ENCODE peak calls at places on chromosomes 1 and 21, in four cellular contexts. B is tibial artery, X is dorsolateral prefrontal cortex, U is suprapubic skin. F is an unnamed sample.

GRCh38 chr1:1554926-1555915 is 14.8 kb upstream of the TMEM240 start:
- DNase-seq in B (no peak), X (peak), U (no peak), F (no peak)

GRCh38 chr1:55309786-55310516 is 94.8 kb upstream of the USP24 start:
- DNase-seq in B (no peak), X (no peak), U (no peak), F (no peak)

GRCh38 chr1:19260211-19261138 is 8.9 kb downstream of the MRTO4 start:
- DNase-seq in B (no peak), X (no peak), U (no peak), F (peak)

GRCh38 chr21:42505090-42505726 is 8.4 kb upstream of the SLC37A1 start:
- DNase-seq in B (no peak), X (no peak), U (no peak), F (no peak)

GRCh38 chr1:116345830-116346229 is 27.2 kb upstream of the ATP1A1 start:
- DNase-seq in B (no peak), X (peak), U (no peak), F (no peak)

GRCh38 chr1:237962985-237963384 is 72.3 kb upstream of the ZP4 start:
- DNase-seq in B (no peak), X (no peak), U (no peak), F (no peak)

GRCh38 chr1:155827450-155827849 is 29.6 kb downstream of the GON4L start:
- DNase-seq in B (no peak), X (no peak), U (no peak), F (no peak)

GRCh38 chr1:23282967-23283366 is 61.1 kb downstream of the HNRNPR start:
- DNase-seq in B (no peak), X (no peak), U (no peak), F (no peak)

GRCh38 chr1:180301135-180301737 is 71.2 kb downstream of the LHX4 start:
- DNase-seq in B (no peak), X (no peak), U (no peak), F (no peak)

GRCh38 chr1:167105150-167105840 is 11.4 kb downstream of the STYXL2 start:
- DNase-seq in B (no peak), X (no peak), U (no peak), F (no peak)

GRCh38 chr1:112935474-112936289 is 20.3 kb downstream of the SLC16A1 start:
- DNase-seq in B (no peak), X (no peak), U (no peak), F (no peak)

GRCh38 chr1:147612366-147612765 is 58.0 kb downstream of the ACP6 start:
- DNase-seq in B (no peak), X (no peak), U (no peak), F (no peak)

GRCh38 chr1:33242652-33243051 is 13.6 kb upstream of the ZNF362 start:
- DNase-seq in B (no peak), X (no peak), U (no peak), F (no peak)

GRCh38 chr1:203135636-203136305 is 8.2 kb downstream of the ADORA1 start:
- DNase-seq in B (no peak), X (no peak), U (no peak), F (no peak)

GRCh38 chr1:225343618-225344017 is 84.2 kb downstream of the LBR start:
- DNase-seq in B (no peak), X (no peak), U (no peak), F (no peak)

GRCh38 chr1:30908886-30909777 is 574 bp upstream of the SDC3 start:
- DNase-seq in B (peak), X (peak), U (peak), F (no peak)

GRCh38 chr1:181152892-181153633 is 64.6 kb downstream of the IER5 start:
- DNase-seq in B (peak), X (peak), U (peak), F (no peak)

GRCh38 chr1:169483500-169483966 is 2.2 kb downstream of the SLC19A2 start:
- DNase-seq in B (peak), X (no peak), U (no peak), F (no peak)

GRCh38 chr1:20141001-20141400 is 1.9 kb downstream of the PLA2G2F start:
- DNase-seq in B (no peak), X (peak), U (peak), F (no peak)

GRCh38 chr1:37817481-37817880 is 9.5 kb upstream of the YRDC start:
- DNase-seq in B (no peak), X (peak), U (no peak), F (no peak)

GRCh38 chr1:201714542-201715276 is 114.2 kb upstream of the IPO9 start:
- DNase-seq in B (peak), X (peak), U (peak), F (peak)

GRCh38 chr1:111769517-111770146 is 13.9 kb downstream of the DDX20 start:
- DNase-seq in B (no peak), X (no peak), U (no peak), F (no peak)

DNA sequence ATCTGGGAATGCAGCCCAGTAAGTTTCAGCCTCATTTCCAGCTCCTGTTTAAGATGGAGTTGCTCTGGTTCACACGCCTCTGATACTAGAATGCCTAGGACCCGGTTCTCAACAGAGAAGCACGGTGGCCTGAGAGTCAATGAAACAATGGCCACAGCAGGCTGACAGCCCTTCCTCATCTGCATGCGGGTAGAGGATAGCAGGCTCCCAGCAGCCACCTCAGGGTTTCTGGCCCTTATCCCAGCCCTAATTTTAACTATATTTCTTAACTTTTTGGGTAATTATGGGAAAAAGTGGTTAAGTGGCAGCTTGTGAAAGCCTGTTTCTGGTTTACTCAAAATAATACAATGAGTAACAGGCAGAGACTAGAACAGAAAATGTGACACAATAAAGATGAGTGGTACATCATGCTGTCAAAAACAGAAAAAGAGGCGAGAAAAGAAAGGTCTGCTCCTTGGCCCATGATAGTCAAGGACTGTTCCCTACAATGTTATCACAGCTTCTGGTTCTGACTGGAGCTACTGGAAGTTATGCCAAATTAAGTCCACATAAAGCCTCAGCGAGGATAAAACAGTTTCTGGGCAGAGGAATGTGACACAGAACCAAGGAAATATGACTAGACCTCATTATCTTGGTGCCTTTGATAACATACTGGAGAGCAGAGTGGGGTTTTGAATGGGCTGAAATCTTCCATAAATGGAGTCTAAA is 92.2 kb downstream of the NIBAN1 start:
- DNase-seq in B (no peak), X (no peak), U (no peak), F (no peak)
- H3K27ac ChIP-seq in B (peak), X (no peak), U (peak), F (no peak)

GRCh38 chr1:192810253-192810880 is 1.5 kb downstream of the RGS2 start:
- DNase-seq in B (peak), X (no peak), U (no peak), F (no peak)
- H3K27ac ChIP-seq in B (peak), X (peak), U (peak), F (peak)

DNA sequence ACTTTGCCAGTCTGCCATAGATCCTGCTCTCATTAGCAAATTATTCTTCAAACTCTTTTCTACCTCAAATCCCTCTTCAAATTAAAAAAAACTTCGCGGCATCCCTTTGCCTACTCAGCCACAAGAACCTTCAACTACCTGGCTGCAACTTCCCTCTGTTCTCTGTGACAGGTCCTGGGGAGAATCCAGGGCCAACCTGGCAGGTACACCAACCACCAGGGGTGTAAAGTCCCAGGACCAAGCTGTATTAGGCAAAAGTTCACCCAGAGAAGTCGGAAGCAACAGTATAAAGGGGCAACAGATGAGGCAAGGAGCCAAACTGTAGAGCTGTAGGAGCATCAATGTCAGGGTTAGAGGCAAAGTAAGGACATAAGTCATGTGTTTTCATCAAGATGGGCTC is 18.3 kb upstream of the ITLN2 start:
- DNase-seq in B (no peak), X (no peak), U (no peak), F (no peak)
- H3K27ac ChIP-seq in B (no peak), X (no peak), U (no peak), F (no peak)

GRCh38 chr1:227946624-227947424 is 908 bp downstream of the WNT9A start:
- DNase-seq in B (peak), X (peak), U (peak), F (peak)
- H3K27ac ChIP-seq in B (no peak), X (no peak), U (peak), F (peak)

GRCh38 chr1:82399093-82399492 is 598.4 kb downstream of the ADGRL2 start:
- DNase-seq in B (no peak), X (no peak), U (no peak), F (no peak)
- H3K27ac ChIP-seq in B (no peak), X (no peak), U (no peak), F (no peak)

GRCh38 chr1:161013104-161013590 is 7.8 kb downstream of the F11R start:
- DNase-seq in B (no peak), X (no peak), U (no peak), F (no peak)
- H3K27ac ChIP-seq in B (peak), X (peak), U (peak), F (peak)

GRCh38 chr21:18460979-18461378 is 57.4 kb upstream of the TMPRSS15 start:
- DNase-seq in B (no peak), X (no peak), U (no peak), F (no peak)

GRCh38 chr21:18467715-18468114 is 64.1 kb upstream of the TMPRSS15 start:
- DNase-seq in B (no peak), X (no peak), U (no peak), F (no peak)

GRCh38 chr21:18461743-18462142 is 58.2 kb upstream of the TMPRSS15 start:
- DNase-seq in B (no peak), X (no peak), U (no peak), F (no peak)
- H3K27ac ChIP-seq in B (no peak), X (no peak), U (no peak), F (no peak)

DNA sequence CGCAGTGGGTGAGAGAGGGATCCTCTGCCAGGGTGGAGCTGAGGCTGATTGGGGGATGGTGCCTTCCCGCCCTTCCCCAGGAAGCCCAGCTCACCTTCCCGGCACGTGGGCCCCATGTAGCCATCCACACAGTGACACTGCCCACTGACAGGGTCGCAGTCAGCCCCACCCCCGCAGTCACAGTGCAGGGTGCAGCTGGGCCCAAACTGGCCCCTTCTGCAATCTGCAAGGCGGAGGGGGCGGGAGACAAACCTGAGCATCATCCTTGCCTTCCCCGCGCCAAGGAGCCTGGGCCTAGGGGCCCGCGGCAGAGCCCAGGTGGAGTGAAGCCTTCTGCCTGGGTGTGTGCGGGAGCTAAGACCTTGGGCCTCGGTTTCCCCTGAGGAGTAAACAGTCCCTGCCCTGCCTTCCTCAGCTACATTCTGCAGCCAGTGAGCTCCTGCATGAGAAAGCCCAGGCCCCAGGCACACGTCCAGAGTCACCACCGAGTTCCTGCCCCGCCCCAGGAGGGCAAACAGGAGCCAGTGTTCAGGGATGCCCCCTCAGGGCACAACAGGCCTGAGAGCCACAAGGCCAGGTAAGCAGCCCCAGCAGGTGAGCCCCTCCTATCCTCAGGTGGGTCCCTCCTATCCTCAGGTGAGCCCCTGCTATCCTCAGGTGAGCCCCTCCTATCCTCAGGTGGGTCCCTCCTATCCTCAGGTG is 38.2 kb downstream of the ARHGEF16 start:
- DNase-seq in B (no peak), X (no peak), U (no peak), F (no peak)
- H3K27ac ChIP-seq in B (no peak), X (no peak), U (no peak), F (no peak)